ENCODE peak calls at places on chromosome 13, in four cellular contexts. N, W, Z and L are unnamed samples.

GRCh38 chr13:34419025-34419424 is 523.0 kb upstream of the NBEA start:
- DNase-seq in N (no peak), W (no peak), Z (no peak), L (no peak)

GRCh38 chr13:100875392-100876043 is 200.9 kb upstream of the TMTC4 start:
- DNase-seq in Z (no peak), W (no peak), N (peak), L (no peak)

GRCh38 chr13:20326809-20327208 is 94.7 kb upstream of the GJB6 start:
- DNase-seq in Z (no peak), W (no peak), N (no peak), L (no peak)

GRCh38 chr13:100620792-100621191 is 32.2 kb upstream of the GGACT start:
- DNase-seq in W (no peak), Z (no peak), N (no peak), L (no peak)

GRCh38 chr13:40787062-40787461 is 2.3 kb upstream of the SLC25A15 start:
- DNase-seq in Z (no peak), N (no peak), W (no peak), L (no peak)

GRCh38 chr13:70613295-70613694 is 505.0 kb upstream of the KLHL1 start:
- DNase-seq in Z (no peak), N (no peak), W (no peak), L (no peak)

GRCh38 chr13:76980075-76980718 is 11.7 kb upstream of the CLN5 start:
- DNase-seq in Z (peak), N (no peak), W (peak), L (peak)

GRCh38 chr13:26310003-26310402 is 56.1 kb downstream of the CDK8 start:
- DNase-seq in Z (no peak), W (no peak), N (no peak), L (no peak)

GRCh38 chr13:64453831-64454230 is 2776.3 kb downstream of the PCDH9 start:
- DNase-seq in Z (no peak), N (no peak), W (no peak), L (no peak)

GRCh38 chr13:41284512-41285288 is 21.3 kb upstream of the MTRF1 start:
- DNase-seq in Z (no peak), N (no peak), W (no peak), L (no peak)

GRCh38 chr13:66886248-66886647 is 343.9 kb downstream of the PCDH9 start:
- DNase-seq in W (no peak), N (no peak), Z (no peak), L (no peak)

GRCh38 chr13:98838776-98839175 is 86.3 kb upstream of the SLC15A1 start:
- DNase-seq in N (no peak), Z (no peak), W (no peak), L (no peak)

GRCh38 chr13:87810391-87810801 is 139.2 kb downstream of the SLITRK5 start:
- DNase-seq in N (no peak), W (no peak), Z (no peak), L (no peak)

GRCh38 chr13:45784755-45785675 is 66.5 kb downstream of the SIAH3 start:
- DNase-seq in N (no peak), W (no peak), Z (no peak), L (no peak)

GRCh38 chr13:76709851-76710250 is 176.4 kb downstream of the KCTD12 start:
- DNase-seq in W (no peak), Z (no peak), N (no peak), L (no peak)

GRCh38 chr13:42392706-42393572 is 121.0 kb downstream of the AKAP11 start:
- DNase-seq in N (no peak), Z (no peak), W (peak), L (no peak)

GRCh38 chr13:31909889-31910551 is 121.6 kb upstream of the FRY start:
- DNase-seq in Z (peak), W (peak), N (peak), L (peak)

GRCh38 chr13:94617389-94618000 is 15.8 kb downstream of the GPR180 start:
- DNase-seq in N (no peak), Z (no peak), W (peak), L (no peak)